ENCODE peak calls at places on chromosomes 11 and 22, in nine cellular contexts. M is Daoy; S is T-helper 2 cell; Y is foreskin fibroblast; I is AG08396; K is GM20000; T is lung microvascular endothelial cell; Q is adrenal gland; D is activated naive CD8-positive, alpha-beta T cell treated with anti-CD3 and anti-CD28 coated beads, Interleukin-2, amount 50 U/mL, for 24 hours. O is an unnamed sample.

GRCh38 chr11:82718307-82718706 is 15.4 kb downstream of the FAM181B start:
- DNase-seq in M (peak), S (peak), Y (peak), I (peak), K (peak), T (peak), Q (peak), D (no peak), O (peak)

GRCh38 chr11:123197711-123198110 is 2.7 kb upstream of the CLMP start:
- DNase-seq in M (peak), S (no peak), Y (peak), I (peak), K (no peak), T (no peak), Q (peak), D (peak), O (no peak)

GRCh38 chr11:71999360-71999759 is 651 bp downstream of the IL18BP start:
- DNase-seq in M (no peak), S (no peak), Y (peak), I (peak), K (no peak), T (peak), Q (no peak), D (no peak), O (no peak)

GRCh38 chr22:46104170-46104880 is 46.0 kb upstream of the PPARA start:
- DNase-seq in M (no peak), S (no peak), Y (peak), I (no peak), K (no peak), T (no peak), Q (peak), D (no peak), O (peak)

GRCh38 chr11:30478923-30479322 is 107.2 kb downstream of the MPPED2 start:
- DNase-seq in M (no peak), S (no peak), Y (no peak), I (no peak), K (no peak), T (peak), Q (no peak), D (no peak), O (no peak)

GRCh38 chr11:112212710-112213109 is 13.5 kb upstream of the PTS start:
- DNase-seq in M (no peak), S (no peak), Y (no peak), I (no peak), K (no peak), T (no peak), Q (peak), D (no peak), O (no peak)

GRCh38 chr22:47625013-47625385 is 862.5 kb downstream of the TBC1D22A start:
- DNase-seq in M (no peak), S (no peak), Y (no peak), I (no peak), K (no peak), T (no peak), Q (peak), D (no peak), O (no peak)

GRCh38 chr22:33789690-33790253 is 130.5 kb downstream of the LARGE1 start:
- DNase-seq in M (no peak), S (no peak), Y (no peak), I (no peak), K (no peak), T (no peak), Q (no peak), D (no peak), O (no peak)

GRCh38 chr22:45937960-45938359 is 39.0 kb downstream of the WNT7B start:
- DNase-seq in M (no peak), S (no peak), Y (no peak), I (no peak), K (no peak), T (no peak), Q (no peak), D (no peak), O (no peak)

GRCh38 chr11:122091850-122092249 is 24.2 kb downstream of the BLID start:
- DNase-seq in M (no peak), S (no peak), Y (no peak), I (no peak), K (no peak), T (no peak), Q (no peak), D (no peak), O (no peak)

GRCh38 chr22:35315855-35316745 is 16.4 kb downstream of the TOM1 start:
- DNase-seq in M (no peak), S (peak), Y (no peak), I (no peak), K (no peak), T (no peak), Q (peak), D (no peak), O (peak)

GRCh38 chr11:60315866-60316265 is 11.2 kb upstream of the MS4A6E start:
- DNase-seq in M (no peak), S (no peak), Y (no peak), I (no peak), K (no peak), T (no peak), Q (no peak), D (no peak), O (no peak)

GRCh38 chr11:57474017-57474750 is 13.9 kb downstream of the RTN4RL2 start:
- DNase-seq in M (peak), S (peak), Y (peak), I (peak), K (peak), T (no peak), Q (no peak), D (peak), O (no peak)

GRCh38 chr11:279966-280761 is 2.0 kb downstream of the NLRP6 start:
- DNase-seq in M (no peak), S (peak), Y (peak), I (peak), K (peak), T (peak), Q (no peak), D (peak), O (peak)

GRCh38 chr11:75223954-75224643 is 16.5 kb upstream of the TPBGL start:
- DNase-seq in M (peak), S (no peak), Y (no peak), I (no peak), K (no peak), T (no peak), Q (no peak), D (no peak), O (no peak)

GRCh38 chr11:71133946-71134345 is 118.4 kb downstream of the SHANK2 start:
- DNase-seq in M (no peak), S (no peak), Y (no peak), I (no peak), K (no peak), T (no peak), Q (no peak), D (no peak), O (no peak)